ENCODE peak calls at places on chromosome 5, in six cellular contexts. One of them, this sample, is unnamed.

GRCh38 chr5:14118551-14119320 is 24.4 kb upstream of the TRIO start:
- DNase-seq in GM12878: no peak
- DNase-seq in SK-N-SH: no peak
- DNase-seq in HCT116: no peak
- DNase-seq in HepG2: no peak
- DNase-seq in K562: no peak
- DNase-seq in this sample: no peak

GRCh38 chr5:128318691-128319090 is 219.4 kb downstream of the FBN2 start:
- DNase-seq in GM12878: no peak
- DNase-seq in SK-N-SH: no peak
- DNase-seq in HCT116: no peak
- DNase-seq in HepG2: no peak
- DNase-seq in K562: no peak
- DNase-seq in this sample: no peak

GRCh38 chr5:9370256-9370655 is 175.6 kb downstream of the SEMA5A start:
- DNase-seq in GM12878: no peak
- DNase-seq in SK-N-SH: no peak
- DNase-seq in HCT116: no peak
- DNase-seq in HepG2: no peak
- DNase-seq in K562: no peak
- DNase-seq in this sample: no peak

GRCh38 chr5:36200513-36200912 is 41.2 kb downstream of the NADK2 start:
- DNase-seq in GM12878: no peak
- DNase-seq in SK-N-SH: no peak
- DNase-seq in HCT116: no peak
- DNase-seq in HepG2: no peak
- DNase-seq in K562: no peak
- DNase-seq in this sample: no peak

GRCh38 chr5:33180900-33181299 is 259.9 kb upstream of the TARS1 start:
- DNase-seq in GM12878: no peak
- DNase-seq in SK-N-SH: no peak
- DNase-seq in HCT116: peak
- DNase-seq in HepG2: no peak
- DNase-seq in K562: no peak
- DNase-seq in this sample: peak

GRCh38 chr5:54234304-54234938 is 76.0 kb downstream of the ARL15 start:
- DNase-seq in GM12878: no peak
- DNase-seq in SK-N-SH: peak
- DNase-seq in HCT116: no peak
- DNase-seq in HepG2: peak
- DNase-seq in K562: no peak
- DNase-seq in this sample: no peak

GRCh38 chr5:61823796-61824195 is 482.2 kb upstream of the KIF2A start:
- DNase-seq in GM12878: no peak
- DNase-seq in SK-N-SH: no peak
- DNase-seq in HCT116: no peak
- DNase-seq in HepG2: no peak
- DNase-seq in K562: no peak
- DNase-seq in this sample: no peak

GRCh38 chr5:35771839-35772238 is 84.9 kb upstream of the IL7R start:
- DNase-seq in GM12878: no peak
- DNase-seq in SK-N-SH: no peak
- DNase-seq in HCT116: no peak
- DNase-seq in HepG2: no peak
- DNase-seq in K562: no peak
- DNase-seq in this sample: no peak

GRCh38 chr5:35853652-35854051 is 3.0 kb upstream of the IL7R start:
- DNase-seq in GM12878: no peak
- DNase-seq in SK-N-SH: no peak
- DNase-seq in HCT116: no peak
- DNase-seq in HepG2: no peak
- DNase-seq in K562: no peak
- DNase-seq in this sample: no peak

GRCh38 chr5:96189987-96190386 is 228.3 kb upstream of the ELL2 start:
- DNase-seq in GM12878: no peak
- DNase-seq in SK-N-SH: no peak
- DNase-seq in HCT116: no peak
- DNase-seq in HepG2: no peak
- DNase-seq in K562: no peak
- DNase-seq in this sample: no peak
- TF ChIP-seq SIN3A in GM12878: no peak
- TF ChIP-seq SIN3A in SK-N-SH: no peak
- TF ChIP-seq SIN3A in HCT116: no peak
- TF ChIP-seq SIN3A in HepG2: no peak
- TF ChIP-seq SIN3A in K562: no peak
- TF ChIP-seq SIN3A in this sample: no peak

DNA sequence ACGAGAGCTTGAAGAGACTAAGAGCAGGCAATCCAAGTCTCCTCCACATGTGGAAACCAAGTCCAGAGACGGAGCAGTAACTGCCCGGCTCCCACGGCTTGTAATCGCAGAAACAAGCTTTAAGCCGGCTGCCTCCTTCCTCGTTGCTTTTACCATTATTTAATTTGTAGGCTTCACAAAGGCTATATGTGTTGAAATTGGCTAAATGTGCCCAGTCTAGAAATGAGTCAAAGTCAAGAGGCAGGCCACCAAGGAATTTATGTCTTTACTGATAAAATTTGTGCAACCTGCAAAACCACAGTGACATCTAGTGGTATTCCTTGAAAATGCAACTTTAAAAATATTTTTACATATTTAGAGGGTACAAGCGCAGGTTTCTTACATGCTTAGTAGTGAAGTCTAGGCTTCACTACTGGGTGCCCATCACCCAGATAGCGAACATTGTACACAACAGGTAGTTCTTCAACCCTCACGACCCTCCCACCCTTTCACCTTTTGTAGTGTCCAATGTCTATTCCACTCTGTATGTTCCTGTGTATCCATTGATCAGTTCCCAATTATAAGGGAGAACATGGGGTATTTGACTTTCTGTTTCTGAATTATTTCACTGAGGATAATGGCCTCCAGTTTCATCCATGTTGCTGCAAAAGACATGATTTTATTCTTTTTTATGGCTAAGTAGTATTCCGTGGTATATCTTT is 33.5 kb upstream of the EBF1 start:
- DNase-seq in GM12878: peak
- DNase-seq in SK-N-SH: peak
- DNase-seq in HCT116: peak
- DNase-seq in HepG2: peak
- DNase-seq in K562: peak
- DNase-seq in this sample: peak
- TF ChIP-seq POLR2AphosphoS5 in GM12878: no peak
- TF ChIP-seq POLR2AphosphoS5 in SK-N-SH: no peak
- TF ChIP-seq POLR2AphosphoS5 in HCT116: no peak
- TF ChIP-seq POLR2AphosphoS5 in HepG2: no peak
- TF ChIP-seq POLR2AphosphoS5 in K562: no peak
- TF ChIP-seq POLR2AphosphoS5 in this sample: no peak

GRCh38 chr5:57316798-57317327 is 143.0 kb downstream of the GPBP1 start:
- DNase-seq in GM12878: no peak
- DNase-seq in SK-N-SH: no peak
- DNase-seq in HCT116: no peak
- DNase-seq in HepG2: no peak
- DNase-seq in K562: no peak
- DNase-seq in this sample: no peak
- TF ChIP-seq REST in GM12878: no peak
- TF ChIP-seq REST in SK-N-SH: no peak
- TF ChIP-seq REST in HCT116: no peak
- TF ChIP-seq REST in HepG2: no peak
- TF ChIP-seq REST in K562: no peak
- TF ChIP-seq REST in this sample: no peak

DNA sequence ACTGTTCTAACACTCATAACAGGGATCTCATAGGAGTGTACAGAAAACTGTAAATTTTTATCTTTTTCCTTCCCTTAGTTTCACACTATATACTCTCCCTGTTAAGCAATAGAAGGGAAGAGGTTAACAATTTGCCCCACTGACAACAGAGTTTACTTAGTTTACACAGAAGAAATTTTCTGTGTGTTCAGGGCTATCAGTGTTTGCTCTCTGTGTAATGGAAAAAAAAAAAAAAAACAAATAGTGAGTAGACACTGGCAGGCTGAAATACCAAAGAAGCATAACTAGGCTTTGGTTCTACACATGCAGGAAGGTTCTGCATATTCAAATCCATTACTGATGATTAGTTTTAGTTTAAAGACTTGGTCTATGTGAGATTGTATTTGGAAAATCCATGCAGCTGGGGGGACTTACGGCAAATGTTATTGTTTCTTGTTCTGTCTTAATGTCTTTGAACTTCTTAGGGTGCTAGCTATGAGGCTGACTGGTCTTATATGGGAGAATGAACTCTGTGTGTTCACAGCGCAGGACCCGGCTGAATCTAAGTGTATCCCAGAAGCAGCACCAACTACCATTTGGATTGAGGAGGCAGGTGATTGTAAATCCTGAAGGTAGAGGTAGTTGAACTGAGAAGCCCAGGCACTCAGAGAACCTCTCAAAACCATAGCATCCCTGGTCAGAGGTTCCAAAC is 187.5 kb downstream of the PCSK1 start:
- DNase-seq in GM12878: no peak
- DNase-seq in SK-N-SH: no peak
- DNase-seq in HCT116: no peak
- DNase-seq in HepG2: peak
- DNase-seq in K562: no peak
- DNase-seq in this sample: no peak
- TF ChIP-seq SIN3A in GM12878: no peak
- TF ChIP-seq SIN3A in SK-N-SH: no peak
- TF ChIP-seq SIN3A in HCT116: no peak
- TF ChIP-seq SIN3A in HepG2: no peak
- TF ChIP-seq SIN3A in K562: no peak
- TF ChIP-seq SIN3A in this sample: no peak

GRCh38 chr5:134314443-134314842 is 52.5 kb downstream of the CDKL3 start:
- DNase-seq in GM12878: no peak
- DNase-seq in SK-N-SH: no peak
- DNase-seq in HCT116: no peak
- DNase-seq in HepG2: no peak
- DNase-seq in K562: no peak
- DNase-seq in this sample: no peak

GRCh38 chr5:134312796-134313195 is 54.2 kb downstream of the CDKL3 start:
- DNase-seq in GM12878: no peak
- DNase-seq in SK-N-SH: no peak
- DNase-seq in HCT116: no peak
- DNase-seq in HepG2: no peak
- DNase-seq in K562: no peak
- DNase-seq in this sample: no peak
- TF ChIP-seq POLR2AphosphoS5 in GM12878: no peak
- TF ChIP-seq POLR2AphosphoS5 in SK-N-SH: no peak
- TF ChIP-seq POLR2AphosphoS5 in HCT116: no peak
- TF ChIP-seq POLR2AphosphoS5 in HepG2: no peak
- TF ChIP-seq POLR2AphosphoS5 in K562: no peak
- TF ChIP-seq POLR2AphosphoS5 in this sample: no peak

GRCh38 chr5:169164481-169164925 is 136.4 kb downstream of the SLIT3 start:
- DNase-seq in GM12878: no peak
- DNase-seq in SK-N-SH: no peak
- DNase-seq in HCT116: no peak
- DNase-seq in HepG2: no peak
- DNase-seq in K562: no peak
- DNase-seq in this sample: no peak

GRCh38 chr5:169160405-169160901 is 140.5 kb downstream of the SLIT3 start:
- DNase-seq in GM12878: no peak
- DNase-seq in SK-N-SH: no peak
- DNase-seq in HCT116: no peak
- DNase-seq in HepG2: no peak
- DNase-seq in K562: no peak
- DNase-seq in this sample: no peak

GRCh38 chr5:169162407-169162806 is 138.5 kb downstream of the SLIT3 start:
- DNase-seq in GM12878: no peak
- DNase-seq in SK-N-SH: peak
- DNase-seq in HCT116: no peak
- DNase-seq in HepG2: no peak
- DNase-seq in K562: no peak
- DNase-seq in this sample: no peak

GRCh38 chr5:169158764-169159163 is 142.2 kb downstream of the SLIT3 start:
- DNase-seq in GM12878: no peak
- DNase-seq in SK-N-SH: no peak
- DNase-seq in HCT116: no peak
- DNase-seq in HepG2: no peak
- DNase-seq in K562: no peak
- DNase-seq in this sample: no peak

DNA sequence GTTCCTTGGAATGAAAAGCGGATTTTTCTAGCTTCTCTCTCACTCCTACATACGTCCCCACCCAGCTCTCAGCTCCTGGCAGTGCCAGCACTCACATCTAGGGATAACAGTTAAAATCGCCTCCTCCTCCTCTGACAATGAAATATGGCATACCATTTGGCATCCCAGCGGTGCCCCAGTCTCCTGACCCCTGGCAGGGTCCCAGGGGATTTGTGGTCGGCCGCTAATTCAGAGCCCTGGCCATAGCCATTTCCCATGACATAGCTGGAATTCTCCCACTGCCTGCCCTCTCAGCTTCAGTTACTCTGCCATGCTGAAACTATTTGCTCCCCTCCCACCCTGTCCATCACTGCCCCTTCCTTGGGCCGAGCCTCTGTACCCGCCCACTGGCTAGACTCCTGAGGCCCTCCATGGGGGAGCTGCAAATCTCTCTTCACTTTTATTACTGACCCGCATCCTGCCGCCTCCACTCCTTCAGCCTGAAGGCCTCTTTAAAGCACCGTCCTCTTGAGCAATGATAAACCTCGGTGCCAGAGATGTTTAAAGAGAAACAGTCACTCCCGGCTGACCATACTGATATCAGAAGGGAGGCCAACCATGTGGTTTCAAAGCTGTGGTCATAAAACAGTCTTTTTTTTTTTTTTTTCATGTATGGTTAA is 139.8 kb downstream of the SLIT3 start:
- DNase-seq in GM12878: no peak
- DNase-seq in SK-N-SH: peak
- DNase-seq in HCT116: no peak
- DNase-seq in HepG2: no peak
- DNase-seq in K562: no peak
- DNase-seq in this sample: no peak
- TF ChIP-seq REST in GM12878: no peak
- TF ChIP-seq REST in SK-N-SH: peak
- TF ChIP-seq REST in HCT116: no peak
- TF ChIP-seq REST in HepG2: no peak
- TF ChIP-seq REST in K562: no peak
- TF ChIP-seq REST in this sample: no peak

This sample was measured in Panc1.